ENCODE peak calls at places on chromosomes 13 and 19, in four cellular contexts. J, E, G and C are unnamed samples.

GRCh38 chr13:100788540-100788939 is 113.9 kb upstream of the TMTC4 start:
- DNase-seq in G (no peak), J (no peak), E (no peak), C (no peak)

GRCh38 chr19:3481241-3482090 is 1.1 kb upstream of the SMIM24 start:
- DNase-seq in E (no peak), G (no peak), J (peak), C (no peak)

GRCh38 chr19:49688531-49689132 is 762 bp upstream of the ADM5 start:
- DNase-seq in J (no peak), E (no peak), G (no peak), C (no peak)

GRCh38 chr13:83992566-83993358 is 110.5 kb upstream of the SLITRK1 start:
- DNase-seq in E (no peak), G (no peak), J (no peak), C (no peak)

GRCh38 chr19:29259867-29260281 is 46.9 kb upstream of the UQCRFS1 start:
- DNase-seq in J (no peak), G (no peak), E (no peak), C (no peak)

GRCh38 chr19:17762505-17763229 is 11.4 kb downstream of the FCHO1 start:
- DNase-seq in E (no peak), G (peak), J (peak), C (no peak)

GRCh38 chr19:3722443-3723109 is 14.4 kb downstream of the TJP3 start:
- DNase-seq in J (peak), G (no peak), E (no peak), C (no peak)

GRCh38 chr19:45306040-45306439 is 16.6 kb downstream of the CKM start:
- DNase-seq in G (no peak), J (no peak), E (no peak), C (no peak)

GRCh38 chr19:3761382-3762129 is at the start of gene APBA3:
- DNase-seq in J (peak), G (peak), E (peak), C (peak)

GRCh38 chr13:34129422-34129821 is 311.5 kb downstream of the RFC3 start:
- DNase-seq in G (no peak), J (no peak), E (no peak), C (no peak)